ENCODE peak calls at places on chromosome 14, in nine cellular contexts. A is Caki2; V is kidney tubule cell; K is stimulated activated CD4-positive, alpha-beta T cell treated with anti-CD3 and anti-CD28 coated beads, TNF-alpha, amount 100 ng/mL, for 1 hour; H is A172; L is Karpas-422; E is cardiac fibroblast; Q is colonic mucosa; S is AG08395. G is an unnamed sample.

GRCh38 chr14:49218436-49219092 is 367.6 kb downstream of the RPS29 start:
- DNase-seq in K (no peak), L (no peak), H (no peak), S (no peak), V (peak; percentile 36), E (peak; percentile 31), Q (no peak), A (no peak), G (peak; percentile 10)

GRCh38 chr14:101188571-101188915 is 285.0 kb upstream of the RTL1 start:
- DNase-seq in S (no peak), H (no peak), E (no peak), K (no peak), V (no peak), L (no peak), Q (peak; percentile 8), A (no peak), G (no peak)

GRCh38 chr14:100592461-100592871 is 5.2 kb upstream of the BEGAIN start:
- DNase-seq in K (no peak), E (no peak), Q (no peak), A (no peak), L (no peak), H (no peak), V (no peak), S (no peak), G (no peak)

GRCh38 chr14:71487449-71487848 is 444.8 kb upstream of the RGS6 start:
- DNase-seq in H (no peak), L (no peak), V (peak; percentile 3), S (no peak), E (no peak), K (no peak), A (no peak), Q (no peak), G (no peak)

GRCh38 chr14:101501858-101502615 is 59.3 kb upstream of the DIO3 start:
- DNase-seq in Q (no peak), E (no peak), H (no peak), V (no peak), S (no peak), L (no peak), A (no peak), K (no peak), G (no peak)

GRCh38 chr14:61417890-61418455 is 96.6 kb downstream of the PRKCH start:
- DNase-seq in H (no peak), K (no peak), E (no peak), S (no peak), L (no peak), Q (no peak), A (no peak), V (no peak), G (no peak)

GRCh38 chr14:58805605-58806358 is 168.0 kb downstream of the DACT1 start:
- DNase-seq in S (no peak), V (no peak), L (no peak), K (no peak), A (peak; percentile 20), Q (peak; percentile 37), E (peak; percentile 51), H (peak; percentile 5), G (peak; percentile 64)

GRCh38 chr14:61565836-61566536 is 129.3 kb upstream of the HIF1A start:
- DNase-seq in Q (no peak), A (no peak), E (peak; percentile 94), V (peak; percentile 72), S (peak; percentile 67), K (no peak), H (peak; percentile 57), L (no peak), G (peak; percentile 8)

GRCh38 chr14:104194016-104194415 is 55.6 kb downstream of the KIF26A start:
- DNase-seq in L (no peak), V (no peak), E (no peak), H (no peak), Q (no peak), K (no peak), A (no peak), S (no peak), G (no peak)

GRCh38 chr14:56172074-56172473 is 53.9 kb downstream of the PELI2 start:
- DNase-seq in H (no peak), V (no peak), Q (no peak), S (no peak), K (no peak), A (no peak), L (no peak), E (no peak), G (no peak)

GRCh38 chr14:37140176-37140575 is 32.2 kb downstream of the SLC25A21 start:
- DNase-seq in L (no peak), S (no peak), Q (no peak), K (no peak), V (peak; percentile 66), H (no peak), A (no peak), E (no peak), G (no peak)

GRCh38 chr14:97311411-97311810 is 514.2 kb downstream of the VRK1 start:
- DNase-seq in L (peak; percentile 57), S (no peak), V (no peak), K (no peak), Q (no peak), E (no peak), H (no peak), A (no peak), G (no peak)

GRCh38 chr14:50928002-50928635 is 16.2 kb downstream of the PYGL start:
- DNase-seq in V (peak; percentile 17), S (peak; percentile 84), H (no peak), K (no peak), E (peak; percentile 77), Q (peak; percentile 16), L (no peak), A (no peak), G (no peak)

GRCh38 chr14:68401320-68401719 is 391.5 kb downstream of the ZFP36L1 start:
- DNase-seq in S (no peak), L (no peak), H (no peak), A (no peak), V (peak; percentile 25), Q (no peak), E (no peak), K (no peak), G (no peak)

GRCh38 chr14:72545411-72546311 is 348.2 kb downstream of the DPF3 start:
- DNase-seq in K (no peak), L (no peak), A (no peak), V (peak; percentile 35), H (no peak), E (no peak), Q (no peak), S (no peak), G (no peak)

G was measured in DMS53.